ENCODE peak calls at places on chromosomes 1 and 21, in four cellular contexts. One of them, this sample, is unnamed.

GRCh38 chr1:10236405-10237156 is 26.2 kb downstream of the KIF1B start:
- DNase-seq in GM12878: no peak
- DNase-seq in HepG2: no peak
- DNase-seq in SK-N-SH: no peak
- DNase-seq in this sample: no peak

GRCh38 chr1:226908913-226909312 is 31.2 kb upstream of the COQ8A start:
- DNase-seq in GM12878: no peak
- DNase-seq in HepG2: no peak
- DNase-seq in SK-N-SH: no peak
- DNase-seq in this sample: no peak

GRCh38 chr1:244319283-244320132 is 132.2 kb downstream of the ADSS2 start:
- DNase-seq in GM12878: peak; percentile 84
- DNase-seq in HepG2: no peak
- DNase-seq in SK-N-SH: no peak
- DNase-seq in this sample: no peak

GRCh38 chr1:180953791-180954721 is 41.4 kb downstream of the KIAA1614 start:
- DNase-seq in GM12878: peak; percentile 9
- DNase-seq in HepG2: peak; percentile 31
- DNase-seq in SK-N-SH: peak; percentile 39
- DNase-seq in this sample: peak; percentile 61

GRCh38 chr1:193431265-193431977 is 245.0 kb upstream of the B3GALT2 start:
- DNase-seq in GM12878: no peak
- DNase-seq in HepG2: peak; percentile 42
- DNase-seq in SK-N-SH: no peak
- DNase-seq in this sample: peak; percentile 49

GRCh38 chr1:38628241-38628640 is 231.3 kb downstream of the RRAGC start:
- DNase-seq in GM12878: no peak
- DNase-seq in HepG2: no peak
- DNase-seq in SK-N-SH: no peak
- DNase-seq in this sample: no peak

GRCh38 chr1:207962716-207963428 is 51.9 kb upstream of the CD34 start:
- DNase-seq in GM12878: no peak
- DNase-seq in HepG2: no peak
- DNase-seq in SK-N-SH: peak; percentile 80
- DNase-seq in this sample: peak; percentile 15

GRCh38 chr1:54940027-54940426 is 40.4 kb upstream of the TMEM61 start:
- DNase-seq in GM12878: no peak
- DNase-seq in HepG2: no peak
- DNase-seq in SK-N-SH: no peak
- DNase-seq in this sample: no peak

GRCh38 chr1:222606757-222607156 is 11.1 kb upstream of the MIA3 start:
- DNase-seq in GM12878: no peak
- DNase-seq in HepG2: no peak
- DNase-seq in SK-N-SH: no peak
- DNase-seq in this sample: no peak

GRCh38 chr1:247681288-247681897 is 1.9 kb upstream of the OR13G1 start:
- DNase-seq in GM12878: no peak
- DNase-seq in HepG2: peak; percentile 38
- DNase-seq in SK-N-SH: peak; percentile 34
- DNase-seq in this sample: peak; percentile 2

GRCh38 chr1:18955442-18956188 is 861 bp downstream of the IFFO2 start:
- DNase-seq in GM12878: no peak
- DNase-seq in HepG2: no peak
- DNase-seq in SK-N-SH: peak; percentile 80
- DNase-seq in this sample: no peak

GRCh38 chr21:43318841-43319781 is 107.8 kb downstream of the SIK1 start:
- DNase-seq in GM12878: peak; percentile 19
- DNase-seq in HepG2: no peak
- DNase-seq in SK-N-SH: peak; percentile 77
- DNase-seq in this sample: peak; percentile 55

GRCh38 chr1:47998396-47998990 is 1.3 kb upstream of the TRABD2B start:
- DNase-seq in GM12878: no peak
- DNase-seq in HepG2: no peak
- DNase-seq in SK-N-SH: no peak
- DNase-seq in this sample: no peak

GRCh38 chr1:47999097-47999496 is 1.9 kb upstream of the TRABD2B start:
- DNase-seq in GM12878: no peak
- DNase-seq in HepG2: no peak
- DNase-seq in SK-N-SH: no peak
- DNase-seq in this sample: no peak

GRCh38 chr1:48002142-48002541 is 5.0 kb upstream of the TRABD2B start:
- DNase-seq in GM12878: no peak
- DNase-seq in HepG2: no peak
- DNase-seq in SK-N-SH: no peak
- DNase-seq in this sample: no peak

GRCh38 chr1:48001696-48002095 is 4.5 kb upstream of the TRABD2B start:
- DNase-seq in GM12878: no peak
- DNase-seq in HepG2: no peak
- DNase-seq in SK-N-SH: no peak
- DNase-seq in this sample: no peak

DNA sequence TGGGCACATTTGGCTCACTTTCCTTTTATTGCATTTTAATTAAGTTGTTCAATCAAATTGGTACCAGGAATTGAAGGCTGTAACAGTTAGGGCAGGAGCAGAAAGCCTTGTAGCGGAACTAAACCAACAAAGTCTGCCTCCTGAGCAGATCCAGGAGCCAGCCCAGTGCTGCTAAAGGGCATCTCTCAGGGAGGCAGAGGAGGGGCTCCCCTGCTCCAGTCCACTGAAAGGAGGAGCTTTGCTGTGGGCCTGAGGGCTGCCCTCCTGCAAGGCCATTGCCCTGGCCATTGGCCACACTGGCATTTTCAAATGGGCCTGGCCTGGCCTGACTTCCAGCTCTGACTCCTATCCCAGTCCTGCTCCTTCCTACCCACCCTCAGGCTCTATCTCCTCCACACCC is 3.7 kb upstream of the TRABD2B start:
- DNase-seq in GM12878: no peak
- DNase-seq in HepG2: no peak
- DNase-seq in SK-N-SH: no peak
- DNase-seq in this sample: no peak
- TF ChIP-seq PBX3 in GM12878: no peak
- TF ChIP-seq PBX3 in HepG2: no peak
- TF ChIP-seq PBX3 in SK-N-SH: no peak
- TF ChIP-seq PBX3 in this sample: no peak

DNA sequence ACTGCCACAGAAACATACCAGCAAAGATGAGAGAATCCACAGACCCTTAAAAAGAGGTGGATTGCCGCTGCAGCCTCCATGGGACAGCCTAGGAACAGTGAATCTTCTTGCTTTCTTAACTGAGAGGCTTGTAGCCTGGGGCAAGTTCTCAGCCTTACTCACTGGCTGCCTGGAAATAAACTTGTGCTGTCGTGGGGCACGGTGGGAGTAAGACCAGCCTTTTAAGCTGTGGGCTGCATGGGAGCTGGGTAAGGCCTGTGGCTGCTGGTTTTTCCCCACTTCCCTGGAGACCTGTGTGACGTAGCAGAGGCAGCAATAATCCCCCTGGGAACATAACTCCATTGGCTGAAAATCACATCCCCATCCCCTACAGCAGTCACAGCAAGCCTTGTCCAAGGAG is 30.8 kb downstream of the CD2 start:
- DNase-seq in GM12878: no peak
- DNase-seq in HepG2: no peak
- DNase-seq in SK-N-SH: no peak
- DNase-seq in this sample: no peak
- TF ChIP-seq PBX3 in GM12878: no peak
- TF ChIP-seq PBX3 in HepG2: no peak
- TF ChIP-seq PBX3 in SK-N-SH: no peak
- TF ChIP-seq PBX3 in this sample: no peak

GRCh38 chr21:15003463-15004135 is 61.2 kb downstream of the NRIP1 start:
- DNase-seq in GM12878: no peak
- DNase-seq in HepG2: no peak
- DNase-seq in SK-N-SH: no peak
- DNase-seq in this sample: no peak
- TF ChIP-seq PBX3 in GM12878: no peak
- TF ChIP-seq PBX3 in HepG2: no peak
- TF ChIP-seq PBX3 in SK-N-SH: no peak
- TF ChIP-seq PBX3 in this sample: no peak

DNA sequence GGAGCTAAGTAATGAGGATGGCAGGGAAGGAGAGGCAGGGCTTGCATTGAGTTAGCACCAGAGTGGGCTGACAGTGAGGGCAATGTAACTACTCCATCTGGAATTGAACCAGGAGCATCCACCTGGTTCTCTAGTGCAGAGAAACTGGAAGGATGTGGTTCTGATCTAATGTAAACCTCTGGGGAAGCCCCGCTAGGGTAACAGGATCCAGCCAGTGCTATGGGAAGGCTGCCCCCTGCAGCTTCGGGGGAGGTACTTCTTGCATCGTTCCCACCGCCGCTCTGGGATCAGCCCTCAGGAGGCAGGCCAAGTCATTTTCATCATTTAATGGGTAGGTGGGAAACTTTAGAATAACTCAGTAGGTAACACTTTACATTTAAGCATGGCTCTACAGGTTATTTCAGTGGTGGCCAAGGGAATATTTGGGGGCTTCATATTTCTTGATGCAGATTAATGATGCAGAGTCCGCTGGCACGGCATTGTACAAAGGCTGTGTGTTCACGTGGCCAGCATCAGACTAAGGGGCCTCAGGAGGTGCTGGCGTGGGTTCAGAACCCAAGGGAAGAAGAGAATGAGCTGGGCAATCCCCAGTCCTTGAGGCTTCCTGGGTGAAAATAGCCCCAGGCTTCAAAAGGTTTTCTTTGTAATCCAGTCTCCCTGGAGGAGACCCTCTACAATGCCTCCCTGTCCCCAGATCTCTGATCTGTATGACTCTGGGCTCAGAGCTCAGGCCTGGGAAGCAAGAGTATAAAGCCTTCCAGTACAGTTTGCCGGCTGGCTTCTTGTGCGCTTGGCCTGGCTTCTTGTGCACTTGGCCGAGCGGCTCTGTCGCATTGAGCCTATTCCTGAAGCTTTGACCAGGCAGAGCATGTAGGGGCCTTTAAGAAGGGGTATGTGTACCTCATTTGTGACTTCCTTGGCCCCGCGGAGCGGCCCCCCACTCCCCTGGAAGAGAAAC is 26.4 kb upstream of the KAZN start:
- DNase-seq in GM12878: no peak
- DNase-seq in HepG2: no peak
- DNase-seq in SK-N-SH: peak; percentile 44
- DNase-seq in this sample: no peak
- TF ChIP-seq PBX3 in GM12878: no peak
- TF ChIP-seq PBX3 in HepG2: no peak
- TF ChIP-seq PBX3 in SK-N-SH: no peak
- TF ChIP-seq PBX3 in this sample: no peak

This sample was measured in A549.